ENCODE peak calls at places on chromosome X, in five cellular contexts. Z, Y, T, W and X are unnamed samples.
A peak's percentile ranks its signal among the peaks of the same experiment; 100 is the strongest.

GRCh38 chrX:91039777-91040176 is 394.9 kb upstream of the PABPC5 start:
- DNase-seq in T (no peak), Y (no peak), Z (no peak), W (no peak), X (no peak)

GRCh38 chrX:44874481-44875184 is 1.6 kb downstream of the KDM6A start:
- DNase-seq in Z (no peak), Y (peak; percentile 24), T (no peak), W (no peak), X (no peak)

GRCh38 chrX:150050387-150050786 is 112.1 kb upstream of the EOLA2 start:
- DNase-seq in W (no peak), T (no peak), Y (no peak), Z (no peak), X (no peak)

GRCh38 chrX:154486052-154486395 is 391 bp downstream of the UBL4A start:
- DNase-seq in T (no peak), W (no peak), Y (no peak), Z (peak; percentile 83), X (no peak)

GRCh38 chrX:87583679-87584078 is 66.1 kb downstream of the KLHL4 start:
- DNase-seq in W (no peak), T (no peak), Z (no peak), Y (peak; percentile 40), X (no peak)

GRCh38 chrX:63918611-63919010 is 133.6 kb upstream of the ARHGEF9 start:
- DNase-seq in T (no peak), W (no peak), Z (no peak), Y (no peak), X (no peak)

GRCh38 chrX:117768861-117769604 is 347.6 kb downstream of the KLHL13 start:
- DNase-seq in Z (peak; percentile 32), Y (no peak), W (no peak), T (peak; percentile 13), X (no peak)

GRCh38 chrX:8726031-8726652 is 5.8 kb downstream of the ANOS1 start:
- DNase-seq in T (no peak), Y (no peak), W (no peak), Z (no peak), X (no peak)

GRCh38 chrX:18099745-18100144 is 120.9 kb downstream of the BEND2 start:
- DNase-seq in Z (no peak), W (no peak), T (no peak), Y (no peak), X (no peak)

GRCh38 chrX:18290200-18290599 is 64.3 kb downstream of the SCML2 start:
- DNase-seq in W (no peak), Y (no peak), Z (no peak), T (no peak), X (no peak)

GRCh38 chrX:40090050-40090804 is 7.5 kb downstream of the BCOR start:
- DNase-seq in W (no peak), T (peak; percentile 79), Y (no peak), Z (peak; percentile 83), X (no peak)

GRCh38 chrX:111881715-111882114 is 5.7 kb downstream of the TRPC5OS start:
- DNase-seq in W (no peak), Z (no peak), Y (no peak), T (no peak), X (no peak)

GRCh38 chrX:13689519-13690211 is 737 bp downstream of the RAB9A start:
- DNase-seq in Y (no peak), W (no peak), Z (no peak), T (no peak), X (no peak)

GRCh38 chrX:126552313-126553022 is at the start of gene DCAF12L1:
- DNase-seq in W (no peak), Y (no peak), T (peak; percentile 37), Z (peak; percentile 56), X (no peak)

GRCh38 chrX:27619975-27620374 is 29.8 kb downstream of the DCAF8L2 start:
- DNase-seq in W (no peak), Y (peak; percentile 56), T (no peak), Z (no peak), X (no peak)

GRCh38 chrX:16204538-16204937 is 37.3 kb downstream of the MAGEB17 start:
- DNase-seq in Z (no peak), Y (no peak), T (no peak), W (no peak), X (no peak)

GRCh38 chrX:80011522-80011921 is 3.0 kb upstream of the TBX22 start:
- DNase-seq in Z (no peak), Y (no peak), W (no peak), T (no peak), X (no peak)

GRCh38 chrX:74523870-74524735 is 90.3 kb downstream of the RLIM start:
- DNase-seq in T (no peak), Y (no peak), Z (no peak), W (no peak), X (no peak)

GRCh38 chrX:46572295-46572936 is 1.1 kb upstream of the CHST7 start:
- DNase-seq in W (no peak), T (no peak), Y (no peak), Z (no peak), X (no peak)

GRCh38 chrX:47796433-47796906 is 40.2 kb upstream of the ZNF81 start:
- DNase-seq in Y (peak; percentile 76), W (no peak), Z (no peak), T (no peak), X (peak; percentile 9)

GRCh38 chrX:39693298-39693697 is 404.5 kb downstream of the BCOR start:
- DNase-seq in W (no peak), Y (no peak), Z (no peak), T (no peak), X (no peak)

GRCh38 chrX:153992180-153992579 is 19.6 kb downstream of the TMEM187 start:
- DNase-seq in Y (no peak), T (no peak), Z (no peak), W (no peak), X (no peak)

GRCh38 chrX:44042124-44042523 is 68.9 kb upstream of the NDP start:
- DNase-seq in T (no peak), W (no peak), Z (no peak), Y (no peak), X (no peak)

GRCh38 chrX:82092307-82092706 is 890.4 kb downstream of the SH3BGRL start:
- DNase-seq in T (no peak), Z (no peak), Y (no peak), W (no peak), X (no peak)

GRCh38 chrX:40167240-40168182 is 69.8 kb upstream of the BCOR start:
- DNase-seq in T (peak; percentile 75), Z (peak; percentile 67), Y (no peak), W (no peak), X (no peak)

GRCh38 chrX:57900961-57901360 is 9.3 kb downstream of the ZXDA start:
- DNase-seq in Y (peak; percentile 70), W (no peak), Z (no peak), T (no peak), X (no peak)

GRCh38 chrX:75229774-75230173 is 44.1 kb upstream of the UPRT start:
- DNase-seq in W (no peak), Y (no peak), Z (no peak), T (no peak), X (no peak)

GRCh38 chrX:37603938-37604409 is 32.5 kb downstream of the LANCL3 start:
- DNase-seq in W (no peak), Z (no peak), T (no peak), Y (no peak), X (no peak)

GRCh38 chrX:19886375-19886774 is 1.0 kb downstream of the SH3KBP1 start:
- DNase-seq in W (no peak), Y (no peak), Z (no peak), T (no peak), X (no peak)

GRCh38 chrX:19883878-19884277 is 3.5 kb downstream of the SH3KBP1 start:
- DNase-seq in T (no peak), Y (no peak), Z (no peak), W (no peak), X (no peak)

GRCh38 chrX:19886888-19887531 is 390 bp downstream of the SH3KBP1 start:
- DNase-seq in T (peak; percentile 80), Y (no peak), W (no peak), Z (peak; percentile 69), X (no peak)

GRCh38 chrX:19888419-19888879 is 1.0 kb upstream of the SH3KBP1 start:
- DNase-seq in W (no peak), T (no peak), Z (no peak), Y (peak; percentile 82), X (peak; percentile 30)

GRCh38 chrX:19885732-19886131 is 1.7 kb downstream of the SH3KBP1 start:
- DNase-seq in W (no peak), T (no peak), Y (no peak), Z (no peak), X (no peak)
- H3K4me3 ChIP-seq in W (no peak overlapping the region), T (peak overlapping the region; percentile 60), Y (no peak overlapping the region), Z (peak overlapping the region; percentile 86), X (no peak overlapping the region)

DNA sequence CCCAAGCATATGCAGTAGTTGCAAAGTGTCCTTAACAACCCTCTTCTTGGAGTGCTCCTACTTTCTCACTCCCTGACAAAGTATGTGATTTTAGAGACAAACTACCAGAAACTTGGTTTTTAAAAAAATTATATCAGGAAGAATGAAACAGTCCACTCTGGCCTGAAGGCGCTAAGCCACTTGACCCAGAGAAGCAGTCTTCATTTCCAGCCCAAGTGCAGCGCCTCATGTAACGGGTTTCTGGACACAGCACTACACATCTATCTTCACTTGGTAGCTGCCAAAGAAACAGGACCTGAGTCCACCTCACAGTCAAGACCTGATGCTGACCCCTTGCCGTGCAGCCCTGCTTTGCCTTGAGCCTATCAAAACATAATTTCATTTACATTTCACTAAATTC is 124.8 kb upstream of the MAP3K15 start:
- DNase-seq in Z (no peak), W (no peak), Y (no peak), T (no peak), X (no peak)
- H3K4me3 ChIP-seq in Z (no peak overlapping the region), W (no peak overlapping the region), Y (no peak overlapping the region), T (no peak overlapping the region), X (no peak overlapping the region)

GRCh38 chrX:10509397-10509796 is 111.0 kb downstream of the MID1 start:
- DNase-seq in W (no peak), Y (no peak), Z (no peak), T (no peak), X (no peak)
- H3K4me3 ChIP-seq in W (no peak overlapping the region), Y (no peak overlapping the region), Z (no peak overlapping the region), T (no peak overlapping the region), X (no peak overlapping the region)

GRCh38 chrX:6432211-6432610 is 102.7 kb downstream of the VCX3A start:
- DNase-seq in Z (no peak), W (peak; percentile 2), T (no peak), Y (no peak), X (no peak)
- H3K4me3 ChIP-seq in Z (no peak overlapping the region), W (no peak overlapping the region), T (no peak overlapping the region), Y (no peak overlapping the region), X (no peak overlapping the region)

DNA sequence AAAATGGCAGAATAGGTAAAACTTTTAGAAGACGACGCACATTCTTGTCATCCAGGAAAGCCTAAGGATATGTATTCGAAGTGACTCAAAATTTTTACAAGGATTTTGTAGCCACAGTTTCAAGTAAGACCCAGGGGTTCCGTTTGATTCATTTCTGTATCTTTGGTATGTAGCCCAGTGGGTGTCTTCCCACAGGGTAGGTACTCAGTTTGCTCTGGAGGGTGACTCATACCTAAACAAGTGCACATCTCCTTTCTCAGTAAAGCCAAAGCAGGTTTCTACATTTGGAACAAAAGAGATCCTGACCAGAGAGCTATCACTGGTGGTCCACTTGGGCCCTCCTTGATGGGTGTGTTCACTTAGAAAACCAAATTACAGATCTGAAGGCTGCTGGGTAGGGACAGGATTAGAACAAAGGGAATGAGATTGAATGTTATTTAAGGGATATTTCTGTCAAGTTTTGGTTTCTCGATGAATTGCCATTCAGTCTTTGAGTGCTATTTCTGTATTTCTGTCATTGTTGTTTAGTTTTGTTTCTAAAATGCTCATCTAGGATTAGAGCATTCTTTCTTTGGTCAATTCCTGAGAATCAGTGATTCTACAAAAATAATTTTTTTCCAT is 56.1 kb downstream of the PLS3 start:
- DNase-seq in Z (no peak), Y (peak; percentile 49), W (peak; percentile 31), T (no peak), X (peak; percentile 38)
- H3K4me3 ChIP-seq in Z (no peak overlapping the region), Y (no peak overlapping the region), W (no peak overlapping the region), T (no peak overlapping the region), X (no peak overlapping the region)

GRCh38 chrX:119694601-119695534 is 1.9 kb upstream of the SEPTIN6 start:
- DNase-seq in Z (no peak), W (no peak), Y (no peak), T (no peak), X (no peak)
- H3K4me3 ChIP-seq in Z (no peak overlapping the region), W (no peak overlapping the region), Y (no peak overlapping the region), T (no peak overlapping the region), X (no peak overlapping the region)